ENCODE peak calls at places on chromosomes 4 and X, in nine cellular contexts. K is endodermal cell, U is sigmoid colon, A is A549, E is fibroblast of mammary gland, M is mammary epithelial cell, B is adrenal gland, C is GM06990, X is Caco-2. T is an unnamed sample.

GRCh38 chr4:79964715-79965345 is 108.2 kb downstream of the ANTXR2 start:
- DNase-seq in K (peak; percentile 90), U (peak; percentile 59), A (no peak), E (no peak), M (no peak), B (no peak), C (peak; percentile 1), X (no peak), T (no peak)

GRCh38 chr4:2441393-2442174 is 22.8 kb downstream of the CFAP99 start:
- DNase-seq in K (peak; percentile 96), U (no peak), A (peak; percentile 86), E (peak; percentile 66), M (peak; percentile 27), B (peak; percentile 44), C (peak; percentile 85), X (peak; percentile 67), T (peak; percentile 80)

GRCh38 chrX:96884027-96884426 is 319 bp downstream of the RPA4 start:
- DNase-seq in K (no peak), U (no peak), A (no peak), E (no peak), M (no peak), B (no peak), C (no peak), X (no peak), T (no peak)

GRCh38 chr4:23305026-23305425 is 584.8 kb downstream of the PPARGC1A start:
- DNase-seq in K (no peak), U (no peak), A (no peak), E (peak; percentile 0), M (no peak), B (no peak), C (no peak), X (no peak), T (no peak)

GRCh38 chrX:101803451-101803850 is 128.4 kb downstream of the ZMAT1 start:
- DNase-seq in K (peak; percentile 44), U (no peak), A (peak; percentile 3), E (peak; percentile 27), M (no peak), B (no peak), C (no peak), X (no peak), T (no peak)

GRCh38 chr4:68864438-68865177 is 48.8 kb downstream of the UGT2B10 start:
- DNase-seq in K (no peak), U (no peak), A (peak; percentile 24), E (no peak), M (no peak), B (no peak), C (no peak), X (peak; percentile 89), T (no peak)

GRCh38 chrX:30597258-30598012 is 19.9 kb upstream of the TASL start:
- DNase-seq in K (no peak), U (no peak), A (no peak), E (no peak), M (no peak), B (no peak), C (peak; percentile 56), X (no peak), T (no peak)

GRCh38 chr4:23999714-24000113 is 109.9 kb upstream of the PPARGC1A start:
- DNase-seq in K (no peak), U (no peak), A (no peak), E (peak; percentile 50), M (no peak), B (no peak), C (no peak), X (no peak), T (no peak)

GRCh38 chrX:15679246-15679645 is 14.6 kb upstream of the CLTRN start:
- DNase-seq in K (no peak), U (no peak), A (no peak), E (peak; percentile 36), M (no peak), B (no peak), C (no peak), X (no peak), T (no peak)

GRCh38 chr4:173535165-173535737 is 5.2 kb upstream of the HAND2 start:
- DNase-seq in K (no peak), U (no peak), A (no peak), E (no peak), M (no peak), B (no peak), C (no peak), X (no peak), T (no peak)
- H3K4me3 ChIP-seq in K (no peak overlapping the region), U (peak overlapping the region; percentile 90), A (no peak overlapping the region), E (no peak overlapping the region), M (no peak overlapping the region), B (no peak overlapping the region), C (no peak overlapping the region), X (no peak overlapping the region), T (no peak overlapping the region)

GRCh38 chr4:152264106-152264505 is 271.8 kb downstream of the FBXW7 start:
- DNase-seq in K (no peak), U (no peak), A (no peak), E (no peak), M (no peak), B (no peak), C (no peak), X (no peak), T (no peak)
- TF ChIP-seq CTCF in K (no peak), U (no peak), A (no peak), E (no peak), M (no peak), B (no peak), C (no peak), X (no peak), T (no peak)

DNA sequence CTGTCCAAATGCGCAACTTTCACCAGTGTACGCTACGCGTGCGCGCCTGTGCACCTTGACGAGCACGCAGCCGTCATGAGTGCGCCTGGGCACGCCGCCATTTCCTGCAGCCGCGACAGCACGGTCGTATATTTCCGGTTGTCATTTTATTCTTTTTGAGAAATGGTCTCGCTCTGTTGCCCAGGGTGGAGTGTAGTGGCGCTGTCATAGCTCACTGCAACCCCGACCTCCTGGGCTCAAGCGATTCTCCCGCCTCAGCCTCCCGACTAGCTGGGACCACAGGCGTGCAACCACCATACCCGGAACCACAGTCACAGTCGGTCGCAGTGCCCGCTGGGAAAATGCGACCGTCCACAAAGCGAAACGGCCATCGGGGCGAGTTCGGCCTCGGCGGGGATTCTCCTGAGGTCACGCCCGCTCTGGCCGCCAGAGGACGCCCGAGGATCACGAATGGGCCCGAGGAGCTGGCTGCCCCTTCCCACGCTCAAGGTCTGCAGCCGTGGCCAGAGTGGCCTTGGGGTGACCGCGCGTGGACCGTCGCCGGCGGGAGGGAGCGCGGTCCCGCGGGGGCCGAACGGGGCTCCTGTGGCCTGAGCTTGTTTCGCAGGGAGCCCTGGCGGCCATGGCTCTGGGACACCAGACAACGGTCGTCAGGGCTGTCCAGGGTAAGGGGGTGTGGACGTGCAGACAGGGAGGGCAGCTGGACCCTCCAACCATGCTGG is 23.7 kb upstream of the PNMA3 start:
- DNase-seq in K (peak; percentile 91), U (peak; percentile 84), A (peak; percentile 55), E (peak; percentile 35), M (peak; percentile 18), B (peak; percentile 70), C (peak; percentile 65), X (peak; percentile 77), T (peak; percentile 88)
- H3K4me3 ChIP-seq in K (no peak overlapping the region), U (peak overlapping the region; percentile 40), A (peak overlapping the region; percentile 34), E (peak overlapping the region; percentile 17), M (no peak overlapping the region), B (no peak overlapping the region), C (peak overlapping the region; percentile 51), X (peak overlapping the region; percentile 17), T (peak overlapping the region; percentile 36)

GRCh38 chr4:20251796-20252655 is at the start of gene SLIT2:
- DNase-seq in K (peak; percentile 96), U (peak; percentile 95), A (peak; percentile 10), E (peak; percentile 75), M (peak; percentile 55), B (peak; percentile 85), C (peak; percentile 25), X (peak; percentile 84), T (peak; percentile 88)

GRCh38 chr4:20248155-20248558 is 3.5 kb upstream of the SLIT2 start:
- DNase-seq in K (no peak), U (no peak), A (no peak), E (peak; percentile 92), M (no peak), B (peak; percentile 25), C (no peak), X (peak; percentile 30), T (no peak)

GRCh38 chr4:20251061-20251795 is 477 bp upstream of the SLIT2 start:
- DNase-seq in K (no peak), U (no peak), A (no peak), E (no peak), M (no peak), B (no peak), C (peak; percentile 0), X (no peak), T (no peak)

GRCh38 chr4:20252656-20253271 is 1.1 kb downstream of the SLIT2 start:
- DNase-seq in K (peak; percentile 81), U (peak; percentile 74), A (no peak), E (peak; percentile 50), M (no peak), B (peak; percentile 71), C (peak; percentile 13), X (no peak), T (peak; percentile 68)

DNA sequence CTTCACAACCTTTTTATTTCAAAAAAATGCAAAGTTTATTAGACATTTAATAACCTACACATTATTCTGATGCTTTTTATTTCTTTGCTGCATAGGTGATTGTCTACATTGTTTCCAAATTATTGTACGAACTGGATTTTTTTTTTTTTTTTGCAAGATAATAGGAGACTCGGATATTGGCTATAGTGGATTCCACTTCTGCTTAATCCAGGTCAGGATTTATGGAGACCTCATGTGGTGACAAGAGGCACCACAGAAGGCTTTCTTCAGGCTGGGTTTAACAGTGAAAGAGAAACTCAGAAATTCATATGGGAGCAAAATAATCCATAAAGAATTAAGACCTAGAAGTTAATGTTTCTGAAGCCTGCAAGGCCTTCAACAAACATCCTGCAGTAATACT is 2.4 kb upstream of the SLIT2 start:
- DNase-seq in K (no peak), U (no peak), A (no peak), E (peak; percentile 74), M (no peak), B (no peak), C (no peak), X (no peak), T (no peak)
- TF ChIP-seq CTCF in K (peak; percentile 53), U (no peak), A (no peak), E (peak; percentile 77), M (peak; percentile 56), B (peak; percentile 51), C (no peak), X (no peak), T (peak; percentile 35)

GRCh38 chrX:2390754-2391153 is 110.0 kb downstream of the DHRSX start:
- DNase-seq in K (no peak), U (no peak), A (no peak), E (no peak), M (no peak), B (no peak), C (no peak), X (no peak), T (no peak)

GRCh38 chrX:2388669-2389068 is 112.1 kb downstream of the DHRSX start:
- DNase-seq in K (no peak), U (no peak), A (no peak), E (no peak), M (no peak), B (no peak), C (no peak), X (no peak), T (no peak)

GRCh38 chrX:2389324-2389723 is 111.5 kb downstream of the DHRSX start:
- DNase-seq in K (no peak), U (no peak), A (no peak), E (no peak), M (no peak), B (no peak), C (no peak), X (no peak), T (no peak)

GRCh38 chrX:2395261-2395850 is 105.4 kb downstream of the DHRSX start:
- DNase-seq in K (peak; percentile 72), U (no peak), A (no peak), E (no peak), M (no peak), B (no peak), C (no peak), X (no peak), T (no peak)

GRCh38 chrX:2391869-2392606 is 108.7 kb downstream of the DHRSX start:
- DNase-seq in K (peak; percentile 94), U (no peak), A (peak; percentile 98), E (peak; percentile 80), M (peak; percentile 93), B (peak; percentile 81), C (no peak), X (peak; percentile 79), T (no peak)
- H3K4me3 ChIP-seq in K (no peak overlapping the region), U (no peak overlapping the region), A (peak overlapping the region; percentile 27), E (no peak overlapping the region), M (no peak overlapping the region), B (no peak overlapping the region), C (no peak overlapping the region), X (no peak overlapping the region), T (no peak overlapping the region)